ENCODE peak calls at places on chromosomes 3 and 15, in four cellular contexts. R is skeletal muscle cell, Z is lower leg skin, Y is DMS53. G is an unnamed sample.

GRCh38 chr3:108218811-108219210 is 3.4 kb downstream of the IFT57 start:
- DNase-seq in Y (no peak), R (no peak), Z (no peak), G (no peak)

GRCh38 chr3:193816028-193816395 is 223.0 kb downstream of the OPA1 start:
- DNase-seq in R (no peak), Y (no peak), Z (no peak), G (no peak)

GRCh38 chr3:100226712-100227429 is 33.9 kb upstream of the TBC1D23 start:
- DNase-seq in Y (no peak), R (no peak), Z (no peak), G (peak; percentile 52)

GRCh38 chr3:173750095-173750494 is 352.6 kb downstream of the NLGN1 start:
- DNase-seq in Y (no peak), R (no peak), Z (no peak), G (no peak)

GRCh38 chr3:111045564-111045963 is 26.1 kb upstream of the NECTIN3 start:
- DNase-seq in Y (no peak), Z (no peak), R (no peak), G (no peak)

GRCh38 chr3:15875016-15875689 is 77.4 kb upstream of the ANKRD28 start:
- DNase-seq in Y (no peak), R (peak; percentile 59), Z (no peak), G (peak; percentile 50)

GRCh38 chr3:141243295-141243707 is 11.7 kb downstream of the PXYLP1 start:
- DNase-seq in R (no peak), Y (no peak), Z (no peak), G (no peak)

GRCh38 chr3:18469775-18470174 is 44.6 kb upstream of the SATB1 start:
- DNase-seq in R (no peak), Z (no peak), Y (peak; percentile 9), G (no peak)

GRCh38 chr15:85024509-85025336 is 43.1 kb downstream of the PDE8A start:
- DNase-seq in R (peak; percentile 24), Z (no peak), Y (peak; percentile 15), G (peak; percentile 32)

GRCh38 chr15:70892912-70893560 is 410 bp downstream of the LRRC49 start:
- DNase-seq in Z (no peak), R (no peak), Y (peak; percentile 82), G (no peak)

GRCh38 chr3:146640955-146641867 is 36.1 kb upstream of the PLSCR5 start:
- DNase-seq in R (peak; percentile 10), Y (peak; percentile 60), Z (no peak), G (peak; percentile 32)

GRCh38 chr3:87367752-87368151 is 91.4 kb upstream of the POU1F1 start:
- DNase-seq in R (no peak), Z (no peak), Y (peak; percentile 51), G (no peak)

GRCh38 chr15:101434032-101434920 is 55.2 kb downstream of the PCSK6 start:
- DNase-seq in Y (no peak), Z (no peak), R (no peak), G (no peak)

GRCh38 chr3:1404270-1404669 is 311.4 kb downstream of the CNTN6 start:
- DNase-seq in Y (peak; percentile 28), R (peak; percentile 20), Z (no peak), G (no peak)

GRCh38 chr3:71972031-71972430 is 187.1 kb upstream of the PROK2 start:
- DNase-seq in Y (no peak), Z (no peak), R (no peak), G (peak; percentile 71)

GRCh38 chr15:59553879-59554735 is 57.5 kb upstream of the GCNT3 start:
- DNase-seq in Y (peak; percentile 94), R (peak; percentile 29), Z (no peak), G (peak; percentile 11)

GRCh38 chr3:197584733-197585132 is 29.0 kb upstream of the BDH1 start:
- DNase-seq in R (no peak), Y (no peak), Z (no peak), G (no peak)

GRCh38 chr15:96058103-96058851 is 272.2 kb upstream of the NR2F2 start:
- DNase-seq in Y (no peak), Z (no peak), R (no peak), G (no peak)

GRCh38 chr3:135014575-135014974 is 219.5 kb downstream of the EPHB1 start:
- DNase-seq in R (no peak), Y (no peak), Z (no peak), G (peak; percentile 27)

GRCh38 chr15:81954158-81954783 is 91.5 kb downstream of the MEX3B start:
- DNase-seq in Z (no peak), Y (no peak), R (no peak), G (no peak)

GRCh38 chr3:156939315-156939714 is 113.2 kb downstream of the LEKR1 start:
- DNase-seq in Z (no peak), Y (no peak), R (no peak), G (no peak)

GRCh38 chr3:16122661-16123060 is 51.8 kb upstream of the GALNT15 start:
- DNase-seq in Y (no peak), R (no peak), Z (no peak), G (no peak)

GRCh38 chr3:13860001-13860400 is 19.9 kb downstream of the WNT7A start:
- DNase-seq in Y (no peak), R (no peak), Z (no peak), G (no peak)

GRCh38 chr15:25504307-25504706 is 65.5 kb upstream of the UBE3A start:
- DNase-seq in Z (no peak), R (peak; percentile 68), Y (no peak), G (peak; percentile 21)

GRCh38 chr3:111729087-111729846 is 129.8 kb upstream of the PHLDB2 start:
- DNase-seq in Y (peak; percentile 10), R (peak; percentile 85), Z (peak; percentile 52), G (peak; percentile 51)

GRCh38 chr3:131895766-131896165 is 139.0 kb downstream of the CPNE4 start:
- DNase-seq in R (no peak), Z (no peak), Y (no peak), G (no peak)

GRCh38 chr3:53259427-53260259 is 3.8 kb upstream of the TKT start:
- DNase-seq in Y (no peak), R (no peak), Z (no peak), G (no peak)

GRCh38 chr3:55322649-55323048 is 164.5 kb downstream of the WNT5A start:
- DNase-seq in R (no peak), Y (no peak), Z (no peak), G (no peak)

GRCh38 chr3:171699611-171700010 is 110.7 kb downstream of the PLD1 start:
- DNase-seq in Y (no peak), R (no peak), Z (no peak), G (no peak)

GRCh38 chr3:115227046-115227445 is 80.0 kb upstream of the ZBTB20 start:
- DNase-seq in Z (no peak), R (no peak), Y (no peak), G (peak; percentile 11)

GRCh38 chr15:57551717-57552677 is 39.7 kb upstream of the MYZAP start:
- DNase-seq in Z (no peak), R (no peak), Y (no peak), G (no peak)

GRCh38 chr15:51947124-51947523 is 24.5 kb downstream of the LEO1 start:
- DNase-seq in Z (no peak), R (no peak), Y (no peak), G (no peak)

GRCh38 chr3:103440539-103441113 is 1005.8 kb downstream of the ZPLD1 start:
- DNase-seq in Z (no peak), R (no peak), Y (peak; percentile 31), G (no peak)

GRCh38 chr3:59839810-59840515 is 790.1 kb upstream of the CFAP20DC start:
- DNase-seq in R (no peak), Z (no peak), Y (no peak), G (no peak)

GRCh38 chr3:105232536-105232935 is 134.2 kb upstream of the ALCAM start:
- DNase-seq in R (no peak), Y (no peak), Z (no peak), G (no peak)

GRCh38 chr3:64627471-64628321 is 60.1 kb downstream of the ADAMTS9 start:
- DNase-seq in Z (no peak), Y (peak; percentile 56), R (peak; percentile 15), G (no peak)

GRCh38 chr3:182683335-182684257 is 109.7 kb upstream of the ATP11B start:
- DNase-seq in R (peak; percentile 22), Z (peak; percentile 62), Y (peak; percentile 83), G (peak; percentile 42)

GRCh38 chr3:11954312-11954934 is 49.8 kb upstream of the SYN2 start:
- DNase-seq in Y (no peak), Z (no peak), R (no peak), G (no peak)

GRCh38 chr3:10366681-10367101 is 45.8 kb upstream of the SEC13 start:
- DNase-seq in Y (no peak), Z (no peak), R (peak; percentile 98), G (peak; percentile 92)

G was measured in GM04504.